ENCODE peak calls at places on chromosomes 2 and 18, in eight cellular contexts. R is CD8-positive, alpha-beta memory T cell; F is aorta; O is left kidney; Q is EH; Y is dermis microvascular lymphatic vessel endothelial cell; H is foreskin fibroblast; B is cerebellar cortex. D is an unnamed sample.

GRCh38 chr2:203802277-203803045 is 65.1 kb upstream of the CTLA4 start:
- DNase-seq in H (peak), F (no peak), O (no peak), Y (no peak), B (no peak), R (no peak), Q (peak), D (no peak)

GRCh38 chr2:99552529-99552928 is 62.7 kb upstream of the REV1 start:
- DNase-seq in F (no peak), B (peak), Q (no peak), O (no peak), Y (no peak), H (no peak), R (no peak), D (no peak)

GRCh38 chr2:165163771-165164170 is 40.1 kb downstream of the SCN3A start:
- DNase-seq in H (peak), B (no peak), Y (no peak), O (no peak), F (no peak), R (no peak), Q (peak), D (no peak)

GRCh38 chr2:204108301-204108700 is 171.7 kb downstream of the ICOS start:
- DNase-seq in H (no peak), Q (peak), B (peak), Y (peak), F (no peak), O (peak), R (peak), D (peak)

GRCh38 chr2:131039101-131039440 is 54.2 kb downstream of the FAM168B start:
- DNase-seq in H (no peak), Q (no peak), O (no peak), B (no peak), Y (no peak), R (no peak), F (no peak), D (no peak)

GRCh38 chr2:72159211-72159610 is 11.5 kb upstream of the CYP26B1 start:
- DNase-seq in R (no peak), Y (no peak), Q (no peak), H (no peak), B (no peak), O (no peak), F (no peak), D (no peak)

GRCh38 chr2:229910832-229911412 is 10.9 kb downstream of the TRIP12 start:
- DNase-seq in B (peak), F (no peak), O (peak), R (peak), Y (no peak), Q (peak), H (peak), D (peak)

GRCh38 chr2:68098398-68098797 is 35.6 kb upstream of the C1D start:
- DNase-seq in B (no peak), F (no peak), O (peak), Y (no peak), R (no peak), H (no peak), Q (no peak), D (no peak)

GRCh38 chr2:178211943-178212342 is 17.6 kb downstream of the OSBPL6 start:
- DNase-seq in Q (no peak), H (no peak), B (no peak), R (no peak), O (no peak), F (no peak), Y (no peak), D (no peak)

GRCh38 chr18:35740616-35741015 is 159.1 kb downstream of the GALNT1 start:
- DNase-seq in Y (no peak), B (no peak), R (no peak), O (no peak), F (no peak), Q (peak), H (no peak), D (no peak)

GRCh38 chr2:239114616-239115265 is 266.9 kb downstream of the TWIST2 start:
- DNase-seq in Q (no peak), F (no peak), R (no peak), Y (peak), O (no peak), H (no peak), B (peak), D (peak)

GRCh38 chr18:39487932-39488331 is 1922.3 kb upstream of the CELF4 start:
- DNase-seq in Y (no peak), F (no peak), O (no peak), H (no peak), Q (no peak), B (no peak), R (no peak), D (no peak)